ENCODE peak calls at places on chromosome 7, in four cellular contexts. C is K562, F is AG04450, V is epithelial cell of esophagus. K is an unnamed sample.

GRCh38 chr7:28768577-28769147 is 189.5 kb downstream of the TRIL start:
- DNase-seq in V (peak; percentile 56), C (no peak), F (no peak), K (peak; percentile 79)

GRCh38 chr7:34900891-34901493 is 136.3 kb downstream of the DPY19L1 start:
- DNase-seq in F (no peak), V (peak; percentile 12), C (peak; percentile 44), K (no peak)

GRCh38 chr7:36232971-36233550 is 80.0 kb downstream of the EEPD1 start:
- DNase-seq in V (no peak), F (peak; percentile 44), C (no peak), K (no peak)

GRCh38 chr7:112895996-112896395 is 105.8 kb upstream of the TMEM168 start:
- DNase-seq in V (no peak), F (peak; percentile 0), C (no peak), K (no peak)

GRCh38 chr7:92624298-92624996 is 34.3 kb upstream of the FAM133B start:
- DNase-seq in F (no peak), V (no peak), C (no peak), K (no peak)

GRCh38 chr7:39642896-39643295 is 19.5 kb downstream of the RALA start:
- DNase-seq in V (no peak), F (no peak), C (no peak), K (no peak)

GRCh38 chr7:17274551-17275245 is 23.8 kb upstream of the AHR start:
- DNase-seq in V (peak; percentile 38), F (no peak), C (no peak), K (peak; percentile 65)

GRCh38 chr7:141695803-141696289 is 6.1 kb downstream of the DENND11 start:
- DNase-seq in V (peak; percentile 45), C (no peak), F (no peak), K (peak; percentile 73)

GRCh38 chr7:98116656-98117461 is 10.2 kb downstream of the LMTK2 start:
- DNase-seq in F (peak; percentile 38), V (peak; percentile 59), C (no peak), K (peak; percentile 58)

GRCh38 chr7:140996-141395 is 51.4 kb upstream of the FAM20C start:
- DNase-seq in C (no peak), V (no peak), F (no peak), K (no peak)

GRCh38 chr7:101869026-101869900 is 51.8 kb downstream of the CUX1 start:
- DNase-seq in V (no peak), C (peak; percentile 79), F (no peak), K (no peak)

GRCh38 chr7:135165862-135166261 is 4.6 kb downstream of the CYREN start:
- DNase-seq in F (no peak), C (no peak), V (no peak), K (no peak)

GRCh38 chr7:133401225-133401624 is 148.3 kb downstream of the EXOC4 start:
- DNase-seq in F (no peak), V (no peak), C (no peak), K (no peak)

GRCh38 chr7:83475403-83475802 is 173.5 kb downstream of the SEMA3E start:
- DNase-seq in C (no peak), V (no peak), F (no peak), K (no peak)
- TF ChIP-seq CTCF in C (no peak), V (peak; percentile 9), F (no peak), K (no peak)

GRCh38 chr7:95099101-95099500 is 191.7 kb downstream of the PPP1R9A start:
- DNase-seq in V (no peak), F (no peak), C (no peak), K (no peak)
- TF ChIP-seq CTCF in V (no peak), F (no peak), C (no peak), K (no peak)

GRCh38 chr7:139753079-139753692 is 24.6 kb downstream of the HIPK2 start:
- DNase-seq in C (peak; percentile 45), V (no peak), F (no peak), K (no peak)
- TF ChIP-seq CTCF in C (no peak), V (no peak), F (peak; percentile 32), K (peak; percentile 10)

GRCh38 chr7:33463131-33463530 is 333.8 kb downstream of the BBS9 start:
- DNase-seq in C (no peak), F (no peak), V (no peak), K (no peak)

GRCh38 chr7:33457041-33457440 is 327.7 kb downstream of the BBS9 start:
- DNase-seq in C (no peak), F (no peak), V (no peak), K (no peak)

DNA sequence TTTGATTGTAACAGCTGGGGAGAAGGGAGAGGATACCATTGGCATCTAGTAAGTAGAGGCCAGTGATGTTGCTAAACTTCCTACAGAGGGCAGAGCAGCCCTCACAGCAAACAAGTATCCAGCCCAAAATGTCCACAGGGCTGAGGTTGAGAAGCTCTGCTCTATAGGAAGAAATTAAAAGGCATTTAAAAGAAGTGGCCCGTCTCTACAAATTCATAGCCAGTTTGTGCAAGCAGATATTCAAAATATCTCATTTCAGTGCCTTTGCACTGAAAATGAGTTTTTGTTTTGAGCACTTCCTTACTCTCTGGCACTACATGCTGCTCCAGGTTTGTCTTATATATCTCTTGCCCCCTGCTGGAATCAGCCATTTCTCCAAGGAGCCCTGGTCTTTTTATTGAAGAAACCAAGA is 330.0 kb downstream of the BBS9 start:
- DNase-seq in F (peak; percentile 3), C (no peak), V (peak; percentile 76), K (peak; percentile 72)
- TF ChIP-seq CTCF in F (peak; percentile 57), C (no peak), V (peak; percentile 75), K (peak; percentile 72)

GRCh38 chr7:37782166-37782565 is 66.2 kb upstream of the NME8 start:
- DNase-seq in C (no peak), V (no peak), F (no peak), K (no peak)

GRCh38 chr7:37786741-37787569 is 61.4 kb upstream of the NME8 start:
- DNase-seq in F (no peak), C (no peak), V (no peak), K (no peak)

DNA sequence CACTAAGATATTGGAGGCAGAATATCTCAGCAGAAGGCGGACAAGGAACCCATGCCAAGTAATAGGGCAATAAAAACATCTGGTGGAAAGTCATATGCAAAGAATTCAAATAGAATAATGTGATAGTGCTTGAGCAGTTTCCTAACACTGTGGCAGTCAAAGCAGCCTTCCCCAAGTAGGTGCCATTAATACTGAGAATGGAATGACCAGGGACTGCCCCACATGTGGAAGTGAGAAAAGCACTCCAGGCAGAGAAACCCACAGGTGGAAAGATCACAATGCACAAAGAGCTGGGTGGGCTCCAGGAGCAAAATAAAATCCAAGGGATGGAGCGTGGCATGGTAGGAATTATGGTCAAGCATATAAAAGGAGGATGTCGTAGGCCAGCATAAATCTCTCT is 64.4 kb upstream of the NME8 start:
- DNase-seq in F (no peak), C (no peak), V (no peak), K (no peak)
- TF ChIP-seq CTCF in F (no peak), C (no peak), V (no peak), K (no peak)

DNA sequence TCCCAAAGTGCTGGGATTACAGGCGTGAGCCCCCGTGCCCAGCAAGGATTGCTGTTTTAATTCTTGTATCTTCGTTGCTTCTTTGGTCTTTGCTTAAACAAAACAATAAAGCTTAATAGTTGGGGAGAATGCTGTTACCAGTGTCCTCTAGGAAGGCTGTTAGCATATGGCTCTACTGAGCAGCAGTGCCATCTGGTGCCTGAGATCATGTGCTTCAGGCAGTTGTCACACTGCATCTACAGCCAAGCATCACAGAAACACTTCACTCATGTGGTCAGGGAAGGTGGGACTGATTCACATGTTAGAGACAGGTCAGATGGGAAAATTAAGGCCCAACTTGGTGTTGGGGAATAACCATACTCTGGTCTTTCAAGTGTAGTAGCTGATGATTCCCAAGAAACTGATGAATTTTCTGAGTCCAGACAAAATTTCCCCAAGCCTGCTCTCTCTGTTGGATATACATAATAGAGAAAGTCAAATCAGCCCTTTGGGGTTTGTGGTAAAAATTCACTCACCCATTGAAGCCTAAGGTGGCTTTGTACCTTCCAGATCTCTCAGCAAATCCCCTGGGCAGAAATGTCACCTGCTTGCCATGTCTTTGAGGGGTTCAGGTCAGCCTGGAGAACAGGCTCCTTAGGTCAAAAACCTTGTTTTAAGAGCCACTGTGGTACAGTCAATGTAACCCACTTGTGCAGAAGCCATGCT is 28.4 kb downstream of the UBE2D4 start:
- DNase-seq in C (peak; percentile 51), F (peak; percentile 11), V (peak; percentile 62), K (peak; percentile 50)
- TF ChIP-seq CTCF in C (peak; percentile 74), F (peak; percentile 59), V (peak; percentile 68), K (peak; percentile 52)

DNA sequence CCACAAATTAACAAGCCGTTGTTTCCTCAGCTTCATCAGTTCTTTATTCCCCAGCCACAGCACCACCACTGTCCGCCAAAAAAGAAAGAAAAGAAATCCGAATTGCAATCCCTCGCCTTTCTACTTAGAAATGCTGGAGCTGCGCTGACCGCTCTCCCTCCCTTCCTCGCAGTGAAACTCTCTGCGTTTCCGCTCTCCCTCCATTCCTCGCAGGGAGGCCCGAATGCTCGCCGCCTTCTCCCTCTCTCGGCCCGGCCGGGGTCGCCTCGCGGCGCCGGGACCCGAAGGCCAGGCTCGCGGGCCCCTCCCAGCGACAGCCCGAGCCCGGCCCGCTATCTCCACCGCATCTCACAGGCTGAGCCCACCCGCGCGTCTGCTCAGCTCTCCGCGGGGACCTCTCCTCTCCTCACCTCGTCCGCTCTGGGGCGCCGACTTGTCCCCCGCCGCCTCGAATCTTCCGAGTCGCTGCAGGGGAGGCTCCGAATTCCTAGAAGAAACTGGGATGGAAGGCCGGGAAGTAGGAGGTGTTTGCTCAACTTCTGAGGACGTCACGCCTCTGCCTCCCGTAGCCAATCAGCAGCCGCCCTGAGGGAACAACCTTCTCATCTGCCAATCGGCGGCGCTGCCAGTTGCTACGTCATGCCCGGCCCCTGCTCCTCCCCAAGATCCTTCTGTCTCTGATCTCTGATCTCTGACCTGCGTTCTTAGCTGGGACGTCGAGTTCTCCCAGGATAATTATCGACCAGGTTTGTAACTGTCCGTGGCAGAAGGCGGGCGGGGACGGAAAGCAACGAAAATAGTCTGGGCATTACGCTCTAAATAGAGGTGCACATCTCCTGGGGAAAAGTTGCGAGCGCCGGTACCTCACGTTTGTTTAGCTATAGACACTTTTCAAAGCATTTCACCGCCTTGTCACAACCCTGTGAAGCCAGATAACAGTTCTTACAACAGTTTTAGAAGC is at the start of gene AASS:
- DNase-seq in V (peak; percentile 98), F (peak; percentile 76), C (peak; percentile 60), K (peak; percentile 91)
- TF ChIP-seq CTCF in V (no peak), F (no peak), C (no peak), K (no peak)

GRCh38 chr7:5302577-5302976 is 19.8 kb downstream of the SLC29A4 start:
- DNase-seq in V (no peak), C (no peak), F (no peak), K (no peak)
- TF ChIP-seq CTCF in V (no peak), C (peak; percentile 16), F (no peak), K (peak; percentile 2)

DNA sequence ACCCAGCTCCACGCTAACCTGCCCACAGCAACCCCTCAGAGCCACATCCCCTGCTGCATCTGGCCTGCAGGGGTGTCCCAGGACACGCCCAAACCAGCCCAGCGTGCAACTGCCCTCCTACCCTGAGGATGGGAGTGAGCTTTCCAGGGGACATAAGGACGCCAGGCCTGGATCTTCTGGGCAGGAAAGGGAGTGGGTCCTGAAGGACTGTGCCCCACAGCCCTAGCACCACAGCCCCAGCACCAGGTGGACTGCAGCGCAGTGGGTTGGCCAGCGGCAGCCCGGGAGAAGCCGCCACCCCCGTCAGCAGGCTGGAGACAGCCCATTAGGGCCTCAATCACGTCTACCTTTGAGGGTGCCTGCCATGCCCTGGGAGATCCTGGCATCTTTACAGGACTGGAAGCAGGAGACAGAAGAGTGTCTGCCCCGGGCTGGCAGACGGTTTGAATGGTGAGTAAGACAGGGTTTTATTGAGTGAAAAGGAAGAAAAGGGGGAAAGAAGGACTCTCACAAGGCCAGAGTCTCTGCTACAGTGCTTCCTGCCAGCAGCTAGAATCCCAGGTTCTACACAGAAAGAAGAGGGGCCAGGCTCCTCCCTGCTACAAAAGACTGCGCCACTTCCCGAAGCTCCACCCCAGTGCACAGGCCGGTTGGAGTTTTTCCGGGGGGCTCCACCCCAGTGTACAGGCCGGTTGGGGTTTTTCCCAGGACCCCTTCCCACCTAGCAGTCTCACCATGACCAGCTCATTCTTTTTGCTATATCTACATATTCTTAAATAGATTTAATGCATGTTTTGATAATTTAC is 69.8 kb upstream of the KCTD7 start:
- DNase-seq in C (no peak), V (no peak), F (no peak), K (no peak)
- TF ChIP-seq CTCF in C (no peak), V (no peak), F (no peak), K (no peak)